ENCODE peak calls at places on chromosomes 13 and 19, in nine cellular contexts. Y is SK-MEL-5; H is NCI-H1694 treated with DMSO at 0.1 percent for 48 hours; O is aorta; G is effector memory CD8-positive, alpha-beta T cell; K is activated CD4-positive, CD25-positive, alpha-beta regulatory T cell treated with anti-CD3 and anti-CD28 coated beads, Interleukin-2, amount 50 U/mL, for 16 hours; C is ovary; S is GM04504; A is NAMALWA. R is an unnamed sample.

GRCh38 chr13:26838821-26839220 is 78.2 kb upstream of the GPR12 start:
- DNase-seq in Y (no peak), O (no peak), K (no peak), H (no peak), S (no peak), A (no peak), C (no peak), G (no peak), R (no peak)

GRCh38 chr13:26562538-26562890 is 5.0 kb downstream of the WASF3 start:
- DNase-seq in C (no peak), H (no peak), G (no peak), Y (no peak), A (no peak), O (no peak), S (no peak), K (no peak), R (no peak)

GRCh38 chr13:20019033-20019432 is 60.5 kb downstream of the ZMYM2 start:
- DNase-seq in C (no peak), S (no peak), O (no peak), A (no peak), K (no peak), G (no peak), Y (no peak), H (no peak), R (no peak)

GRCh38 chr13:31803327-31803726 is 64.0 kb downstream of the RXFP2 start:
- DNase-seq in H (no peak), K (no peak), O (no peak), G (no peak), A (no peak), C (no peak), S (no peak), Y (no peak), R (no peak)

GRCh38 chr13:105220063-105220462 is 1315.4 kb downstream of the EFNB2 start:
- DNase-seq in C (no peak), K (no peak), H (no peak), O (no peak), S (no peak), A (no peak), G (no peak), Y (no peak), R (no peak)

GRCh38 chr19:1214862-1215731 is 9.5 kb downstream of the STK11 start:
- DNase-seq in C (peak), A (no peak), Y (no peak), K (no peak), O (peak), H (no peak), G (no peak), S (no peak), R (no peak)

GRCh38 chr19:38182536-38183210 is 41.3 kb downstream of the DPF1 start:
- DNase-seq in O (no peak), Y (no peak), S (no peak), G (no peak), C (no peak), K (no peak), A (no peak), H (no peak), R (no peak)

GRCh38 chr13:31614073-31614472 is 125.3 kb upstream of the RXFP2 start:
- DNase-seq in K (no peak), C (no peak), S (no peak), H (no peak), Y (no peak), O (no peak), A (no peak), G (no peak), R (no peak)

GRCh38 chr19:33296473-33297060 is 5.8 kb downstream of the CEBPA start:
- DNase-seq in A (no peak), G (no peak), Y (no peak), O (no peak), H (peak), K (no peak), C (peak), S (peak), R (no peak)

GRCh38 chr13:41468631-41469030 is 11.3 kb downstream of the RGCC start:
- DNase-seq in A (no peak), O (no peak), S (no peak), H (no peak), Y (no peak), K (no peak), G (no peak), C (no peak), R (no peak)

GRCh38 chr19:31674503-31675186 is 325.4 kb upstream of the TSHZ3 start:
- DNase-seq in A (no peak), O (no peak), S (no peak), H (no peak), G (no peak), Y (no peak), C (no peak), K (no peak), R (no peak)

GRCh38 chr13:92097337-92097903 is 699.0 kb downstream of the GPC5 start:
- DNase-seq in A (no peak), O (no peak), H (no peak), G (no peak), Y (peak), K (no peak), C (no peak), S (no peak), R (no peak)

GRCh38 chr19:16338470-16339360 is 14.1 kb downstream of the KLF2 start:
- DNase-seq in K (no peak), O (peak), G (peak), Y (no peak), A (no peak), S (peak), H (no peak), C (peak), R (no peak)

GRCh38 chr13:40285634-40286033 is 380.8 kb downstream of the FOXO1 start:
- DNase-seq in H (no peak), G (no peak), O (no peak), S (no peak), A (no peak), C (no peak), K (no peak), Y (no peak), R (no peak)

GRCh38 chr13:101115762-101116161 is 300.5 kb downstream of the NALCN start:
- DNase-seq in C (no peak), O (no peak), A (peak), H (no peak), K (no peak), G (no peak), S (no peak), Y (peak), R (no peak)

GRCh38 chr19:40294560-40294959 is 9.4 kb upstream of the AKT2 start:
- DNase-seq in K (no peak), O (no peak), H (no peak), C (no peak), Y (no peak), G (no peak), S (no peak), A (no peak), R (no peak)

GRCh38 chr19:16327911-16328823 is 3.5 kb downstream of the KLF2 start:
- DNase-seq in Y (no peak), H (no peak), C (peak), K (no peak), S (peak), O (peak), A (peak), G (peak), R (no peak)

GRCh38 chr13:75760182-75760981 is 124.3 kb downstream of the LMO7 start:
- DNase-seq in O (no peak), K (no peak), C (no peak), H (peak), G (no peak), S (no peak), Y (no peak), A (peak), R (no peak)

GRCh38 chr19:48618916-48619691 is at the start of the genes RPL18 and SPHK2:
- DNase-seq in C (peak), Y (peak), A (peak), S (peak), H (peak), G (peak), O (peak), K (peak), R (peak)

GRCh38 chr13:48535791-48536190 is 2.9 kb upstream of the RCBTB2 start:
- DNase-seq in Y (no peak), O (no peak), S (no peak), G (no peak), C (no peak), A (no peak), H (no peak), K (no peak), R (no peak)

GRCh38 chr13:34246511-34246910 is 428.6 kb downstream of the RFC3 start:
- DNase-seq in K (no peak), O (no peak), A (no peak), C (no peak), Y (no peak), G (no peak), H (no peak), S (no peak), R (no peak)

GRCh38 chr19:36377541-36378178 is 1.3 kb downstream of the ZFP14 start:
- DNase-seq in O (no peak), H (no peak), C (no peak), K (no peak), S (no peak), G (no peak), A (no peak), Y (no peak), R (no peak)

GRCh38 chr13:99086869-99087129 is 108.9 kb upstream of the DOCK9 start:
- DNase-seq in S (no peak), H (no peak), K (no peak), O (no peak), G (no peak), A (peak), C (peak), Y (no peak), R (no peak)

GRCh38 chr19:54114340-54114826 is 1.1 kb downstream of the TFPT start:
- DNase-seq in A (no peak), H (no peak), O (peak), S (no peak), K (no peak), C (peak), Y (peak), G (peak), R (no peak)

GRCh38 chr13:26236306-26236705 is 14.2 kb upstream of the RNF6 start:
- DNase-seq in O (no peak), G (no peak), S (no peak), C (no peak), H (no peak), Y (no peak), K (no peak), A (no peak), R (no peak)

GRCh38 chr19:57351867-57352266 is 796 bp downstream of the ZNF304 start:
- DNase-seq in G (no peak), Y (no peak), A (peak), C (no peak), K (no peak), H (no peak), O (no peak), S (no peak), R (no peak)

GRCh38 chr13:29713841-29714240 is 118.4 kb upstream of the SLC7A1 start:
- DNase-seq in Y (peak), S (no peak), G (no peak), O (no peak), K (no peak), A (peak), H (peak), C (no peak), R (no peak)

GRCh38 chr19:31448221-31448657 is 99.0 kb upstream of the TSHZ3 start:
- DNase-seq in O (no peak), H (no peak), S (peak), C (peak), A (no peak), G (no peak), Y (peak), K (no peak), R (no peak)

GRCh38 chr13:112392719-112393118 is 16.6 kb downstream of the SPACA7 start:
- DNase-seq in H (no peak), C (no peak), S (no peak), G (no peak), O (no peak), Y (no peak), A (peak), K (no peak), R (no peak)

GRCh38 chr13:29105779-29106178 is 285.6 kb downstream of the MTUS2 start:
- DNase-seq in Y (peak), G (no peak), H (no peak), K (no peak), O (no peak), C (no peak), A (no peak), S (no peak), R (no peak)

GRCh38 chr19:14004619-14005380 is 1.3 kb downstream of the RFX1 start:
- DNase-seq in H (no peak), A (peak), S (no peak), Y (peak), O (peak), K (no peak), C (no peak), G (no peak), R (no peak)

GRCh38 chr13:28493740-28494536 is 990 bp downstream of the FLT1 start:
- DNase-seq in K (no peak), G (no peak), Y (no peak), A (no peak), S (no peak), C (no peak), H (no peak), O (peak), R (no peak)

GRCh38 chr13:54210397-54211050 is 1181.9 kb downstream of the OLFM4 start:
- DNase-seq in G (no peak), A (no peak), O (no peak), H (no peak), C (no peak), S (no peak), Y (peak), K (no peak), R (no peak)

GRCh38 chr13:64936879-64937278 is 2293.3 kb downstream of the PCDH9 start:
- DNase-seq in K (no peak), C (no peak), H (no peak), A (no peak), O (no peak), G (no peak), Y (no peak), S (no peak), R (no peak)

GRCh38 chr13:50527612-50528509 is 315.6 kb downstream of the DLEU7 start:
- DNase-seq in C (no peak), G (no peak), K (no peak), Y (no peak), O (no peak), H (no peak), S (no peak), A (no peak), R (no peak)

GRCh38 chr19:11693505-11694499 is 44.9 kb downstream of the ZNF823 start:
- DNase-seq in H (no peak), O (no peak), K (no peak), A (peak), Y (peak), G (no peak), C (no peak), S (peak), R (no peak)

GRCh38 chr19:30932854-30933253 is 416.4 kb downstream of the TSHZ3 start:
- DNase-seq in G (no peak), H (no peak), C (no peak), K (no peak), A (no peak), O (no peak), Y (no peak), S (no peak), R (no peak)

GRCh38 chr19:17855333-17856152 is 4.2 kb upstream of the RPL18A start:
- DNase-seq in S (no peak), K (peak), A (peak), G (peak), Y (peak), O (peak), C (peak), H (peak), R (peak)

R was measured in GOT3.